ENCODE peak calls at places on chromosomes 4 and X, in four cellular contexts. N, U, V and X are unnamed samples. For H3K27me3, the result is how much of the 10 kb centered on the place peaks cover.

GRCh38 chr4:6692806-6693205 is 872 bp upstream of the S100P start:
- DNase-seq in U (no peak), N (no peak), V (no peak), X (no peak)

GRCh38 chrX:44651347-44651746 is 108.7 kb upstream of the FUNDC1 start:
- DNase-seq in U (no peak), N (peak), V (no peak), X (no peak)

GRCh38 chr4:47531241-47531953 is 46.3 kb downstream of the ATP10D start:
- DNase-seq in N (peak), V (no peak), U (peak), X (no peak)

GRCh38 chr4:147518846-147519767 is 38.2 kb downstream of the EDNRA start:
- DNase-seq in U (peak), V (peak), N (peak), X (no peak)

GRCh38 chrX:72243472-72243871 is 4.6 kb upstream of the ERCC6L start:
- DNase-seq in N (no peak), U (no peak), V (no peak), X (no peak)

GRCh38 chrX:24963823-24964222 is 51.9 kb downstream of the ARX start:
- DNase-seq in V (peak), N (no peak), U (no peak), X (no peak)

GRCh38 chr4:8919651-8920288 is 48.1 kb upstream of the HMX1 start:
- DNase-seq in V (no peak), U (no peak), N (no peak), X (peak)

GRCh38 chrX:74325130-74326059 is 21.4 kb downstream of the ZCCHC13 start:
- DNase-seq in U (no peak), N (no peak), V (no peak), X (no peak)

GRCh38 chr4:169612869-169613859 is 781 bp upstream of the NEK1 start:
- DNase-seq in U (no peak), V (peak), N (peak), X (peak)

GRCh38 chr4:97504713-97505112 is 638.6 kb downstream of the STPG2 start:
- DNase-seq in V (no peak), U (no peak), N (no peak), X (no peak)

DNA sequence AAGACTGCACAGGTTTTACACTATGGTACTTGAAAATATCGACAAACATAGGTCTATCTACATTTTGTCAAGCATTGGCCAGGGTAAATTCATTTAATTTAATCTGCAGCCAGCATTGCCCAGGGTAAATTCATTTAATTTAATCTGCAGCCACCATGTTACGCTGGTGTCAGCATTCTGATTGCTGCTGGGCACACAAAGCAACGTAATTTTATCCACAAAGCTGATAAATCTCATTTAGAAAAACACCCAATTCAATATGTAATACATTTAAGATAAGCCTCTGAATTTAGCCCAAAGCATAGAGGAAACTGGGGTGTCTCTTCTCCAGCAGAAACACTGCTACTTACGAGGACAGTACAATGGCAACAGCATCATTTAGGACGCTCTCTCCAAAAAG is 88.6 kb downstream of the CHST7 start:
- DNase-seq in V (no peak), N (no peak), U (no peak), X (no peak)
- H3K27me3 ChIP-seq in V (under half), N (under half), U (under half), X (under half)

GRCh38 chrX:134246282-134246681 is 9.3 kb downstream of the CCDC160 start:
- DNase-seq in V (no peak), U (no peak), N (no peak), X (no peak)

GRCh38 chrX:134251241-134251640 is 14.3 kb downstream of the CCDC160 start:
- DNase-seq in V (no peak), N (no peak), U (no peak), X (no peak)

GRCh38 chrX:134244043-134244442 is 7.1 kb downstream of the CCDC160 start:
- DNase-seq in N (no peak), U (no peak), V (no peak), X (no peak)

GRCh38 chrX:134247492-134247891 is 10.5 kb downstream of the CCDC160 start:
- DNase-seq in V (no peak), U (no peak), N (no peak), X (no peak)

GRCh38 chrX:134249231-134249630 is 12.2 kb downstream of the CCDC160 start:
- DNase-seq in N (no peak), V (no peak), U (no peak), X (no peak)
- H3K27me3 ChIP-seq in N (under half), V (under half), U (under half), X (under half)

GRCh38 chrX:40008841-40009461 is 88.8 kb downstream of the BCOR start:
- DNase-seq in N (peak), U (no peak), V (no peak), X (no peak)

GRCh38 chrX:40005290-40006011 is 92.3 kb downstream of the BCOR start:
- DNase-seq in U (no peak), N (no peak), V (no peak), X (no peak)

GRCh38 chrX:40006025-40007017 is 91.4 kb downstream of the BCOR start:
- DNase-seq in N (peak), V (no peak), U (no peak), X (no peak)

GRCh38 chrX:40007746-40008705 is 89.7 kb downstream of the BCOR start:
- DNase-seq in V (no peak), N (no peak), U (no peak), X (no peak)

DNA sequence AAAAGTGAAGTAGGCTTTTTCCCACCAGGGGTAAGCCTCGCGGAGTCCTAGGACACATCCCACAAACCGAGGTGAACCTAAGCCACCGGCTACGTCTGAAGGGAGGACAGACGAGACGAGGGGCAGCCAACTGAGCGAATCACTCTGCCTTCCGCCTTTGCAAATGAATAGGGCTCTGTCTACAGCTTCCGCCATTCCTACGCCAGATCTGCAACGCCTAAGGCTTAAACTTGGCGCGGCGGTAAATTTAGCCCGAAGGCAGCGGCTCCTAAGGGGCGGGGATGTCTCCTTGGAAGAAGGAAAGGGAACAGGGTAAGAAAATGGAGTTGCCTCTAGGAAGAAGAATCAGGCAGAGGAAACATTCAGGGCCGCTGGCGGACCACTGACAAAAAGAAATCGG is 90.6 kb downstream of the BCOR start:
- DNase-seq in U (no peak), N (no peak), V (no peak), X (no peak)
- H3K27me3 ChIP-seq in U (under half), N (under half), V (under half), X (under half)

GRCh38 chrX:123084797-123085196 is 99.3 kb upstream of the GRIA3 start:
- DNase-seq in N (no peak), V (no peak), U (no peak), X (no peak)

GRCh38 chrX:123080065-123080464 is 104.0 kb upstream of the GRIA3 start:
- DNase-seq in N (no peak), U (no peak), V (no peak), X (no peak)

GRCh38 chrX:123085311-123085940 is 98.7 kb upstream of the GRIA3 start:
- DNase-seq in U (no peak), N (no peak), V (no peak), X (no peak)

GRCh38 chrX:123083924-123084323 is 100.2 kb upstream of the GRIA3 start:
- DNase-seq in V (no peak), U (no peak), N (no peak), X (no peak)

GRCh38 chrX:123081766-123082165 is 102.3 kb upstream of the GRIA3 start:
- DNase-seq in V (no peak), U (no peak), N (no peak), X (no peak)
- H3K27me3 ChIP-seq in V (under half), U (under half), N (under half), X (under half)